ENCODE peak calls at places on chromosomes 7 and 10, in four cellular contexts. E, A, L and U are unnamed samples.

GRCh38 chr10:1516492-1517224 is 220.7 kb downstream of the ADARB2 start:
- DNase-seq in E (no peak), A (no peak), L (no peak), U (no peak)

GRCh38 chr10:31940839-31941653 is 12.4 kb upstream of the ARHGAP12 start:
- DNase-seq in E (peak; percentile 79), A (peak; percentile 27), L (no peak), U (no peak)

GRCh38 chr10:11035318-11035920 is 17.7 kb downstream of the CELF2 start:
- DNase-seq in E (no peak), A (peak; percentile 48), L (no peak), U (no peak)

GRCh38 chr7:40221836-40222235 is 87.0 kb downstream of the SUGCT start:
- DNase-seq in E (no peak), A (no peak), L (no peak), U (no peak)

GRCh38 chr7:5774136-5774535 is 7.3 kb downstream of the RNF216 start:
- DNase-seq in E (no peak), A (no peak), L (no peak), U (no peak)

GRCh38 chr7:17239683-17240521 is 58.5 kb upstream of the AHR start:
- DNase-seq in E (no peak), A (no peak), L (no peak), U (no peak)

GRCh38 chr7:134787064-134787463 is 7.6 kb downstream of the CALD1 start:
- DNase-seq in E (no peak), A (no peak), L (no peak), U (no peak)

GRCh38 chr7:105816270-105816843 is 60.0 kb downstream of the ATXN7L1 start:
- DNase-seq in E (no peak), A (no peak), L (no peak), U (no peak)

GRCh38 chr10:5105626-5106025 is 11.4 kb downstream of the AKR1C3 start:
- DNase-seq in E (peak; percentile 50), A (no peak), L (no peak), U (no peak)

GRCh38 chr7:156836443-156836842 is 56.5 kb downstream of the LMBR1 start:
- DNase-seq in E (no peak), A (no peak), L (no peak), U (no peak)

GRCh38 chr7:134768243-134768642 is 11.2 kb upstream of the CALD1 start:
- DNase-seq in E (no peak), A (no peak), L (no peak), U (no peak)

GRCh38 chr10:30811665-30812017 is 182.1 kb upstream of the LYZL2 start:
- DNase-seq in E (no peak), A (peak; percentile 29), L (no peak), U (no peak)

GRCh38 chr7:122803323-122803722 is 82.9 kb downstream of the CADPS2 start:
- DNase-seq in E (no peak), A (no peak), L (no peak), U (no peak)

GRCh38 chr7:48295572-48295971 is 124.3 kb downstream of the ABCA13 start:
- DNase-seq in E (no peak), A (no peak), L (no peak), U (no peak)

GRCh38 chr10:126063353-126063791 is 167.0 kb downstream of the FANK1 start:
- DNase-seq in E (no peak), A (no peak), L (no peak), U (no peak)

GRCh38 chr10:75111367-75111905 is at the start of gene SAMD8:
- DNase-seq in E (peak; percentile 97), A (peak; percentile 95), L (peak; percentile 91), U (peak; percentile 95)

GRCh38 chr10:88386204-88386877 is 196.8 kb downstream of the RNLS start:
- DNase-seq in E (no peak), A (peak; percentile 19), L (no peak), U (no peak)

GRCh38 chr7:118111347-118111746 is 72.6 kb upstream of the LSM8 start:
- DNase-seq in E (no peak), A (no peak), L (no peak), U (no peak)

GRCh38 chr10:100586959-100587358 is 51.2 kb downstream of the HIF1AN start:
- DNase-seq in E (no peak), A (no peak), L (no peak), U (no peak)

GRCh38 chr7:95592570-95592969 is 3.7 kb downstream of the PDK4 start:
- DNase-seq in E (no peak), A (no peak), L (no peak), U (no peak)

GRCh38 chr7:130008941-130009847 is 42.0 kb downstream of the ZC3HC1 start:
- DNase-seq in E (peak; percentile 62), A (peak; percentile 75), L (no peak), U (peak; percentile 58)